ENCODE peak calls at places on chromosomes 4 and X, in eight cellular contexts. R is NT2/D1, Y is endodermal cell, P is colonic mucosa, E is GM23248, N is GM12878, B is fibroblast of lung, V is SK-N-SH. I is an unnamed sample.
A peak's percentile ranks its signal among the peaks of the same experiment; 100 is the strongest.

GRCh38 chrX:48969471-48969870 is 2.2 kb downstream of the KCND1 start:
- DNase-seq in R (no peak), Y (no peak), P (no peak), E (no peak), N (no peak), B (no peak), V (no peak), I (no peak)

GRCh38 chr4:121951570-121952110 is at the start of gene TRPC3:
- DNase-seq in R (no peak), Y (peak; percentile 74), P (peak; percentile 27), E (peak; percentile 58), N (no peak), B (peak; percentile 20), V (peak; percentile 69), I (peak; percentile 68)

GRCh38 chr4:153988446-153988845 is 199.6 kb upstream of the SFRP2 start:
- DNase-seq in R (no peak), Y (no peak), P (no peak), E (peak; percentile 77), N (no peak), B (peak; percentile 31), V (no peak), I (peak; percentile 38)

GRCh38 chr4:17762705-17763104 is 18.7 kb downstream of the FAM184B start:
- DNase-seq in R (no peak), Y (no peak), P (no peak), E (peak; percentile 59), N (no peak), B (peak; percentile 44), V (no peak), I (no peak)

GRCh38 chrX:40483502-40483901 is 97.3 kb upstream of the ATP6AP2 start:
- DNase-seq in R (no peak), Y (no peak), P (no peak), E (no peak), N (no peak), B (no peak), V (no peak), I (no peak)

GRCh38 chr4:14620567-14621138 is 381.6 kb upstream of the CPEB2 start:
- DNase-seq in R (peak; percentile 42), Y (peak; percentile 39), P (no peak), E (no peak), N (no peak), B (no peak), V (no peak), I (no peak)

GRCh38 chrX:130120321-130120731 is 10.0 kb upstream of the ELF4 start:
- DNase-seq in R (no peak), Y (peak; percentile 78), P (no peak), E (peak; percentile 45), N (no peak), B (no peak), V (no peak), I (peak; percentile 39)

GRCh38 chrX:31706456-31706855 is 634.6 kb upstream of the FTHL17 start:
- DNase-seq in R (no peak), Y (no peak), P (no peak), E (no peak), N (no peak), B (no peak), V (no peak), I (peak; percentile 1)

GRCh38 chr4:148044889-148045352 is 313.0 kb downstream of the ARHGAP10 start:
- DNase-seq in R (no peak), Y (no peak), P (no peak), E (no peak), N (peak; percentile 43), B (no peak), V (peak; percentile 21), I (peak; percentile 20)

GRCh38 chrX:126030021-126030420 is 136.1 kb downstream of the DCAF12L2 start:
- DNase-seq in R (no peak), Y (no peak), P (no peak), E (no peak), N (no peak), B (no peak), V (no peak), I (no peak)

GRCh38 chr4:180823116-180823515 is 1420.1 kb upstream of the TENM3 start:
- DNase-seq in R (no peak), Y (no peak), P (no peak), E (no peak), N (no peak), B (no peak), V (no peak), I (peak; percentile 14)

GRCh38 chr4:19577121-19577520 is 674.6 kb upstream of the SLIT2 start:
- DNase-seq in R (no peak), Y (no peak), P (no peak), E (peak; percentile 3), N (no peak), B (peak; percentile 40), V (no peak), I (peak; percentile 51)

GRCh38 chr4:19575959-19576358 is 675.7 kb upstream of the SLIT2 start:
- DNase-seq in R (no peak), Y (no peak), P (no peak), E (no peak), N (no peak), B (no peak), V (no peak), I (peak; percentile 19)

GRCh38 chr4:19583827-19584569 is 667.7 kb upstream of the SLIT2 start:
- DNase-seq in R (no peak), Y (no peak), P (no peak), E (peak; percentile 76), N (no peak), B (no peak), V (no peak), I (no peak)

DNA sequence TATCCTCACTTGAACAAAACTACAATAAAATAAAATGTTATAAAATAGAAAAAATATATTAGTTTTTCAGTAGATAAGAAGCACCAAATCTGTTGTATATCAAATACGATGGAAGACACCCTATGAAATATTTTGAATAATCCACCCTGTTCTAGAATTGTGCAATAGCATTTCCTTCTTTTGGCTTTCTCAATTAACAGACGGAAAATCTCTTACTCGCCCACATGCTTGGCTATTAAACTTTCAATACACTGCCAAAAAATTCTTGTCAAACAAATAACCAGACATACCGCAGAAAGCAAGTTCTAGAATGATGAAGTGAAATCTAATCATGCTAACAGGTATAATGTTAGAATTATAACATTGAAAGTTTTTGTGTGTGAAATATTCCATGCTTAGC is 671.6 kb upstream of the SLIT2 start:
- DNase-seq in R (no peak), Y (no peak), P (no peak), E (peak; percentile 58), N (no peak), B (peak; percentile 75), V (no peak), I (peak; percentile 56)
- H3K9ac ChIP-seq in R (no peak overlapping the region), Y (no peak overlapping the region), P (no peak overlapping the region), E (no peak overlapping the region), N (no peak overlapping the region), B (no peak overlapping the region), V (no peak overlapping the region), I (no peak overlapping the region)

GRCh38 chr4:74223098-74223497 is 65.2 kb downstream of the MTHFD2L start:
- DNase-seq in R (no peak), Y (no peak), P (no peak), E (no peak), N (no peak), B (no peak), V (no peak), I (no peak)

GRCh38 chr4:74217365-74217764 is 59.4 kb downstream of the MTHFD2L start:
- DNase-seq in R (no peak), Y (no peak), P (no peak), E (no peak), N (no peak), B (peak; percentile 39), V (no peak), I (peak; percentile 33)

GRCh38 chr4:74223801-74224200 is 65.9 kb downstream of the MTHFD2L start:
- DNase-seq in R (no peak), Y (no peak), P (no peak), E (peak; percentile 88), N (no peak), B (peak; percentile 45), V (no peak), I (peak; percentile 36)

GRCh38 chr4:74218201-74218600 is 60.3 kb downstream of the MTHFD2L start:
- DNase-seq in R (no peak), Y (no peak), P (no peak), E (no peak), N (no peak), B (no peak), V (no peak), I (peak; percentile 25)

DNA sequence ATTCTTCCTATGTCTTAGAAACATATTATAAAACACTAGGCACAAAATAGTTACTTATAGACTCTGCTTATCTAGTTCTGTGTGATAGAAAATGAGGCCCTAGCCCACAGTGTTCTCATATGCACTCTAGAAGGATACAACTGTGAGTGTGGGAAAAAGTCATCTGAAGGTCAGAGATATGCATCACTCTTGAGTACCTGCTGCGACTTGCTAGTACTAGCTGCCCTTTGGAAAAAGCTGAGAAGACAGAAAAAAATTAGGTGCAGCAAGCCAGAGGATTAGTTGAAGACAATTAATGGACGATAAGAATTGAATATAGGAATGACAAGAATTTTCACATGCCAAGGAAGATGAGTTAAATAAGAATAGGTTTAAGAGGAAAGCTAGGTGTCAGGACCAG is 61.3 kb downstream of the MTHFD2L start:
- DNase-seq in R (no peak), Y (no peak), P (no peak), E (no peak), N (no peak), B (no peak), V (no peak), I (no peak)
- H3K4me1 ChIP-seq in R (no peaks in the 10 kb centered on the region), Y (peaks cover 6% of the 10 kb centered on the region), P (peaks cover 3% of the 10 kb centered on the region), E (peaks cover 17% of the 10 kb centered on the region), N (no peaks in the 10 kb centered on the region), B (peaks cover 1% of the 10 kb centered on the region), V (no peaks in the 10 kb centered on the region), I (peaks cover 7% of the 10 kb centered on the region)

GRCh38 chrX:17736856-17737706 is at the start of gene SCML1:
- DNase-seq in R (peak; percentile 94), Y (peak; percentile 96), P (peak; percentile 96), E (peak; percentile 97), N (peak; percentile 71), B (peak; percentile 98), V (peak; percentile 84), I (peak; percentile 97)

GRCh38 chrX:17738737-17739535 is 1.6 kb downstream of the SCML1 start:
- DNase-seq in R (no peak), Y (no peak), P (no peak), E (peak; percentile 9), N (peak; percentile 25), B (peak; percentile 6), V (no peak), I (peak; percentile 15)

GRCh38 chrX:17738002-17738713 is 865 bp downstream of the SCML1 start:
- DNase-seq in R (no peak), Y (peak; percentile 75), P (peak; percentile 55), E (peak; percentile 49), N (no peak), B (peak; percentile 12), V (peak; percentile 30), I (peak; percentile 53)

GRCh38 chrX:17736478-17736855 is 826 bp upstream of the SCML1 start:
- DNase-seq in R (no peak), Y (no peak), P (no peak), E (peak; percentile 5), N (no peak), B (no peak), V (no peak), I (no peak)

DNA sequence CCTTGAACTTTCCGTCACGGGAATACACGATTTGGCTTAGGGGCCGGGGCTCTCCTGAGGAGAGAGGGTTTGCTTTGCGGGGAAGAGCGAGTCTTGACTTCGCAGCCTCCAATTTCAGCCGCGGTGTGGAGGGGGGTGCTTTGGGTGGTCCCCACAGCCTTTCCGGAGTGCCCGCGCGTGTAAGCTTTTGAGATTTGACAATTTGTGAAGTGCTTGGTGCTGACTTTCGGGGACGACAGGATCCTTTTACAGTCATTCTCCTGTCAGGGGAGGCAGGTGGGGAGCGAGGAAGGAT is 361 bp downstream of the SCML1 start:
- DNase-seq in R (no peak), Y (no peak), P (no peak), E (no peak), N (no peak), B (no peak), V (no peak), I (no peak)
- H3K9ac ChIP-seq in R (peak overlapping the region; percentile 86), Y (no peak overlapping the region), P (peak overlapping the region; percentile 84), E (peak overlapping the region; percentile 91), N (no peak overlapping the region), B (peak overlapping the region; percentile 94), V (peak overlapping the region; percentile 71), I (peak overlapping the region; percentile 88)

GRCh38 chr4:37735578-37735977 is 49.4 kb upstream of the RELL1 start:
- DNase-seq in R (no peak), Y (no peak), P (no peak), E (no peak), N (no peak), B (no peak), V (no peak), I (no peak)
- H3K4me1 ChIP-seq in R (no peaks in the 10 kb centered on the region), Y (no peaks in the 10 kb centered on the region), P (no peaks in the 10 kb centered on the region), E (no peaks in the 10 kb centered on the region), N (no peaks in the 10 kb centered on the region), B (no peaks in the 10 kb centered on the region), V (no peaks in the 10 kb centered on the region), I (no peaks in the 10 kb centered on the region)